ENCODE peak calls at places on chromosome 21, in five cellular contexts. One of them, this sample, is unnamed.

GRCh38 chr21:41427556-41427955 is 1.5 kb downstream of the MX1 start:
- DNase-seq in choroid plexus epithelial cell: no peak
- DNase-seq in astrocyte of the spinal cord: no peak
- DNase-seq in GM23338: no peak
- DNase-seq in Peyer's patch: no peak
- DNase-seq in this sample: no peak

GRCh38 chr21:40386301-40386911 is 460.6 kb downstream of the DSCAM start:
- DNase-seq in GM23338: peak; percentile 69
- DNase-seq in choroid plexus epithelial cell: no peak
- DNase-seq in astrocyte of the spinal cord: peak; percentile 9
- DNase-seq in Peyer's patch: peak; percentile 57
- DNase-seq in this sample: no peak

GRCh38 chr21:29149771-29150425 is 19.5 kb downstream of the MAP3K7CL start:
- DNase-seq in choroid plexus epithelial cell: peak; percentile 40
- DNase-seq in Peyer's patch: no peak
- DNase-seq in GM23338: no peak
- DNase-seq in astrocyte of the spinal cord: peak; percentile 54
- DNase-seq in this sample: peak; percentile 64

GRCh38 chr21:27776925-27777553 is 810.2 kb upstream of the ADAMTS5 start:
- DNase-seq in choroid plexus epithelial cell: peak; percentile 39
- DNase-seq in Peyer's patch: no peak
- DNase-seq in GM23338: no peak
- DNase-seq in astrocyte of the spinal cord: no peak
- DNase-seq in this sample: peak; percentile 68

GRCh38 chr21:39660191-39660590 is 47.5 kb downstream of the B3GALT5 start:
- DNase-seq in astrocyte of the spinal cord: peak; percentile 73
- DNase-seq in Peyer's patch: no peak
- DNase-seq in GM23338: no peak
- DNase-seq in choroid plexus epithelial cell: peak; percentile 77
- DNase-seq in this sample: peak; percentile 59

GRCh38 chr21:36127977-36128376 is 6.9 kb upstream of the CBR3 start:
- DNase-seq in choroid plexus epithelial cell: no peak
- DNase-seq in Peyer's patch: no peak
- DNase-seq in GM23338: no peak
- DNase-seq in astrocyte of the spinal cord: no peak
- DNase-seq in this sample: no peak

GRCh38 chr21:27674037-27674436 is 707.1 kb upstream of the ADAMTS5 start:
- DNase-seq in astrocyte of the spinal cord: peak; percentile 88
- DNase-seq in choroid plexus epithelial cell: peak; percentile 89
- DNase-seq in GM23338: no peak
- DNase-seq in Peyer's patch: no peak
- DNase-seq in this sample: peak; percentile 93

GRCh38 chr21:38815060-38815405 is 9.3 kb downstream of the ETS2 start:
- DNase-seq in astrocyte of the spinal cord: peak; percentile 69
- DNase-seq in choroid plexus epithelial cell: peak; percentile 64
- DNase-seq in GM23338: no peak
- DNase-seq in Peyer's patch: no peak
- DNase-seq in this sample: no peak

GRCh38 chr21:29232601-29233541 is 65.9 kb upstream of the BACH1 start:
- DNase-seq in astrocyte of the spinal cord: peak; percentile 67
- DNase-seq in Peyer's patch: no peak
- DNase-seq in choroid plexus epithelial cell: peak; percentile 73
- DNase-seq in GM23338: no peak
- DNase-seq in this sample: peak; percentile 61

GRCh38 chr21:39047046-39047445 is 136.2 kb downstream of the PSMG1 start:
- DNase-seq in Peyer's patch: no peak
- DNase-seq in choroid plexus epithelial cell: no peak
- DNase-seq in astrocyte of the spinal cord: no peak
- DNase-seq in GM23338: no peak
- DNase-seq in this sample: no peak

GRCh38 chr21:14383596-14384210 is 757 bp upstream of the HSPA13 start:
- DNase-seq in Peyer's patch: no peak
- DNase-seq in GM23338: peak; percentile 31
- DNase-seq in choroid plexus epithelial cell: no peak
- DNase-seq in astrocyte of the spinal cord: no peak
- DNase-seq in this sample: no peak

GRCh38 chr21:26136686-26137085 is 33.9 kb downstream of the APP start:
- DNase-seq in GM23338: no peak
- DNase-seq in choroid plexus epithelial cell: no peak
- DNase-seq in astrocyte of the spinal cord: no peak
- DNase-seq in Peyer's patch: no peak
- DNase-seq in this sample: no peak

GRCh38 chr21:44550807-44551206 is 498 bp downstream of the KRTAP10-2 start:
- DNase-seq in Peyer's patch: no peak
- DNase-seq in astrocyte of the spinal cord: no peak
- DNase-seq in GM23338: no peak
- DNase-seq in choroid plexus epithelial cell: no peak
- DNase-seq in this sample: no peak

GRCh38 chr21:44549525-44550211 is 1.6 kb downstream of the KRTAP10-2 start:
- DNase-seq in GM23338: peak; percentile 42
- DNase-seq in choroid plexus epithelial cell: no peak
- DNase-seq in Peyer's patch: no peak
- DNase-seq in astrocyte of the spinal cord: no peak
- DNase-seq in this sample: no peak

GRCh38 chr21:44552681-44553080 is 1.4 kb upstream of the KRTAP10-2 start:
- DNase-seq in Peyer's patch: no peak
- DNase-seq in choroid plexus epithelial cell: no peak
- DNase-seq in astrocyte of the spinal cord: no peak
- DNase-seq in GM23338: no peak
- DNase-seq in this sample: no peak

GRCh38 chr21:44551290-44552015 is at the start of gene KRTAP10-2:
- DNase-seq in GM23338: no peak
- DNase-seq in astrocyte of the spinal cord: no peak
- DNase-seq in choroid plexus epithelial cell: no peak
- DNase-seq in Peyer's patch: no peak
- DNase-seq in this sample: no peak

GRCh38 chr21:44552136-44552535 is 831 bp upstream of the KRTAP10-2 start:
- DNase-seq in Peyer's patch: no peak
- DNase-seq in GM23338: no peak
- DNase-seq in astrocyte of the spinal cord: no peak
- DNase-seq in choroid plexus epithelial cell: no peak
- DNase-seq in this sample: no peak
- TF ChIP-seq CTCF in Peyer's patch: no peak
- TF ChIP-seq CTCF in GM23338: no peak
- TF ChIP-seq CTCF in astrocyte of the spinal cord: no peak
- TF ChIP-seq CTCF in choroid plexus epithelial cell: no peak
- TF ChIP-seq CTCF in this sample: no peak

DNA sequence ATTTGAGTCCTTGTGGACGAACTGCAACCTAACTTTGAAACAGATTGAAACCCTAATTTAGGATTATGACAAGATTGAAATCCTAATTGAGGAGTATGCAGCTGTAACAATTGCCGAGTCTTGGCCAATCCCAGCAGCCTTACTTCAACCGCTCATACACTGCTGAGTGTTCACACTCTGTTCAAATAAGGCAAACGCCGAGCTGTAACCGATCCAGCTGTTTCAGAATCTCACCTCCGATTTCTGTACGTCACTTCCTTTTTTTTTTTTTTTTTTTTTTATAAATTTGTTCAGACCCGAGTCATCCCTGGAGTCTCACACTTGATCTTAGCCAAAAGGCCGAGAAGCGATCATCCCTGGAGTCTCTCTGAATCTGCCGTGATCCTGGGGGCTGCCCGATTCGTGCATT is 22.3 kb upstream of the ATP5PO start:
- DNase-seq in Peyer's patch: no peak
- DNase-seq in GM23338: no peak
- DNase-seq in choroid plexus epithelial cell: no peak
- DNase-seq in astrocyte of the spinal cord: no peak
- DNase-seq in this sample: no peak
- H3K4me3 ChIP-seq in Peyer's patch: no peak overlapping the region
- H3K4me3 ChIP-seq in GM23338: no peak overlapping the region
- H3K4me3 ChIP-seq in choroid plexus epithelial cell: no peak overlapping the region
- H3K4me3 ChIP-seq in astrocyte of the spinal cord: no peak overlapping the region
- H3K4me3 ChIP-seq in this sample: no peak overlapping the region

DNA sequence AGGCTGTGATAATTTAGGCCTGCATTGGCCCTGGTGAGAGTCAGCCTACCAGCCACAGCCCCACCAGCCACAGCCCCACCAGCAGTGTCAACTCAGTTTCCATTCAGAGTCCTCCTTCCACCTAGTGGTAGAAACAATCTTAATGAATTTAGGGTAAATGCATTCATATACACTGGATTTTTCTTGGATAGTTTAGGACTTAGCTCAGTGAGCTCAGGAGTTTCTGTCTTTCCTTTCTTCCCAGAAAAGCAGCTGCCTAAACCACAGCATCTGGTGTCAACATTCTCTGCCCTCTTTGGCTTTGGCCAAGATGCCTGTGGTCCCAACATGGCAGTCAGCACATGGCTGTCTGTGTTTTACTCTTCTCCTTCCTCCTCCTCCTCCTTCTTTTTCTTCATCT is 94.0 kb downstream of the CLIC6 start:
- DNase-seq in astrocyte of the spinal cord: peak; percentile 66
- DNase-seq in choroid plexus epithelial cell: peak; percentile 62
- DNase-seq in Peyer's patch: no peak
- DNase-seq in GM23338: peak; percentile 2
- DNase-seq in this sample: no peak
- TF ChIP-seq CTCF in astrocyte of the spinal cord: no peak
- TF ChIP-seq CTCF in choroid plexus epithelial cell: peak; percentile 27
- TF ChIP-seq CTCF in Peyer's patch: no peak
- TF ChIP-seq CTCF in GM23338: no peak
- TF ChIP-seq CTCF in this sample: no peak

GRCh38 chr21:42654913-42655796 is 1.7 kb downstream of the PDE9A start:
- DNase-seq in Peyer's patch: no peak
- DNase-seq in astrocyte of the spinal cord: no peak
- DNase-seq in GM23338: no peak
- DNase-seq in choroid plexus epithelial cell: no peak
- DNase-seq in this sample: no peak
- H3K4me3 ChIP-seq in Peyer's patch: peak overlapping the region; percentile 77
- H3K4me3 ChIP-seq in astrocyte of the spinal cord: no peak overlapping the region
- H3K4me3 ChIP-seq in GM23338: peak overlapping the region; percentile 83
- H3K4me3 ChIP-seq in choroid plexus epithelial cell: no peak overlapping the region
- H3K4me3 ChIP-seq in this sample: no peak overlapping the region

DNA sequence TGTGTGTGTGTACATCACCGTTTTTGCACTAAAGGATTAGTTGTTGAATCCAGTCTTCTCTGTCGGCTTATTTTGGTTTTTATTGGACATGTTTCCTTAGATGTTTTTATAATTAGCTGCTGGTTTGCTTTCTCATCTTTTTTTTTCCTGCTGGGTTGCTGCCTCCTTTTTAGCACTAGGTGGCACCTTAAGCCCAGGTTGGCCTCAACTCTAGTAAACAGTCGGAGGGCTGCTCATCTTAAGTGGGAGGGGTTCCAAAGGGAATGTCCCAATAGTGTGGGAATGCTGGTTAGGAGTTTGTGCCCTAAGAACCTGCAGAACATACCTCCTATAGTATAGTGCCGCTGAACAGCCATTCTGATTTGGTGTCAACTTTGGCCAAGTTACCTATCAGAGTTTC is 570.1 kb upstream of the CXADR start:
- DNase-seq in Peyer's patch: no peak
- DNase-seq in GM23338: peak; percentile 93
- DNase-seq in choroid plexus epithelial cell: peak; percentile 60
- DNase-seq in astrocyte of the spinal cord: peak; percentile 24
- DNase-seq in this sample: peak; percentile 15
- TF ChIP-seq CTCF in Peyer's patch: peak; percentile 2
- TF ChIP-seq CTCF in GM23338: peak; percentile 84
- TF ChIP-seq CTCF in choroid plexus epithelial cell: peak; percentile 78
- TF ChIP-seq CTCF in astrocyte of the spinal cord: peak; percentile 55
- TF ChIP-seq CTCF in this sample: peak; percentile 28

DNA sequence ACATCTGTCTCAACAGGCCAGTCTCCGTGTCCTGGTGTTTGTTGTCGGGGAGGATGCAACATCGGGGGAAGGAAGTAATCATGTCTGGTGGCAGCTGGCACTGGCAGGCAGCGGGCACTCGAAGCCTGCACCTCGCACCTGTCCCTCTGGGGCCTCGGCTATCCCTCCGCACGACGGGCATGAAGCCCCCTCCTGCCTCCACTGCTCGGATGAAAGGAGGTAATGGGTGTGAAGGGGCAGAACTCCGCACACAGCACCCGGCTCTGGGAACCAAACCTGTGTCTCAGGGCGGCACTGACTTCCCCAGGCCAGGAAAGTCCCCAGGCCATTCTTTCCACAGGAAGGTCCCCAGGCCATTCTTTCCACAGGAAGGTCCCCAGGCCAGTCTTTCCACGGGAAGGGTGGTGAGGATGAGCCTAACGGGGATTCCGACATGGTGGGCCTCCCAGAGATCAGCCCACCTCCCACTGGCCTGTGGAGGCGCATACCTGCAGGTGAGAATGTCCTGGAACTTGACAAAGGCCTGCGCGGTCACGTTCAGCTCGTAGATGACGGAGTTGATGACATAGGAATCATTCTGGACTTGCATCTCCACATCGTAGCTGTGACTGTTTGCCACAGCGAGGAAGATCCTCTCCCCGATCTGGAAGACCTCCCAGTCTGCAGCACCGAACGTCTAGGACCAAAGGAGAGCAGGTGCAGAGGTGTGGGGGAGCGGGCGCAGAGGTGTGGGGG is 31.1 kb downstream of the KRTAP10-1 start:
- DNase-seq in astrocyte of the spinal cord: no peak
- DNase-seq in choroid plexus epithelial cell: no peak
- DNase-seq in GM23338: no peak
- DNase-seq in Peyer's patch: no peak
- DNase-seq in this sample: no peak
- H3K4me3 ChIP-seq in astrocyte of the spinal cord: no peak overlapping the region
- H3K4me3 ChIP-seq in choroid plexus epithelial cell: no peak overlapping the region
- H3K4me3 ChIP-seq in GM23338: no peak overlapping the region
- H3K4me3 ChIP-seq in Peyer's patch: no peak overlapping the region
- H3K4me3 ChIP-seq in this sample: no peak overlapping the region

This sample was measured in fibroblast of the aortic adventitia.